ENCODE peak calls at places on chromosomes 2 and 18, in six cellular contexts. C is aorta; O is pancreas; Y is GM12865; W is A172; T is activated effector memory CD4-positive, alpha-beta T cell treated with anti-CD3 and anti-CD28 coated beads, Interleukin-2, amount 50 U/mL, for 16 hours. N is an unnamed sample.

GRCh38 chr2:179020156-179020750 is 29.7 kb downstream of the CCDC141 start:
- DNase-seq in C (no peak), O (peak), Y (peak), W (peak), T (peak), N (no peak)

GRCh38 chr2:6341730-6342129 is 524.0 kb downstream of the CMPK2 start:
- DNase-seq in C (no peak), O (no peak), Y (no peak), W (no peak), T (no peak), N (no peak)

GRCh38 chr2:119049968-119050657 is 108.1 kb downstream of the MARCO start:
- DNase-seq in C (no peak), O (no peak), Y (peak), W (peak), T (no peak), N (peak)

GRCh38 chr18:28189400-28190239 is 12.7 kb upstream of the CDH2 start:
- DNase-seq in C (no peak), O (no peak), Y (peak), W (peak), T (no peak), N (no peak)

GRCh38 chr2:202918860-202919259 is 6.8 kb downstream of the CARF start:
- DNase-seq in C (no peak), O (no peak), Y (no peak), W (no peak), T (no peak), N (no peak)

GRCh38 chr18:49016648-49017539 is 66.1 kb upstream of the SMAD7 start:
- DNase-seq in C (peak), O (peak), Y (no peak), W (peak), T (peak), N (peak)

GRCh38 chr2:240151477-240152031 is 11.1 kb upstream of the OTOS start:
- DNase-seq in C (peak), O (no peak), Y (no peak), W (no peak), T (no peak), N (no peak)

GRCh38 chr18:42854558-42854957 is 260.9 kb downstream of the RIT2 start:
- DNase-seq in C (no peak), O (no peak), Y (no peak), W (no peak), T (no peak), N (no peak)

GRCh38 chr2:215678094-215678493 is 242.2 kb upstream of the FN1 start:
- DNase-seq in C (no peak), O (no peak), Y (no peak), W (no peak), T (no peak), N (no peak)

GRCh38 chr2:204776781-204777559 is 231.7 kb downstream of the PARD3B start:
- DNase-seq in C (no peak), O (no peak), Y (no peak), W (no peak), T (no peak), N (no peak)

GRCh38 chr2:168436840-168437239 is 19.2 kb upstream of the CERS6 start:
- DNase-seq in C (no peak), O (no peak), Y (no peak), W (no peak), T (no peak), N (no peak)

GRCh38 chr2:38277245-38278119 is 99.6 kb downstream of the ATL2 start:
- DNase-seq in C (no peak), O (no peak), Y (no peak), W (no peak), T (no peak), N (peak)

GRCh38 chr2:235599596-235600338 is 105.9 kb downstream of the AGAP1 start:
- DNase-seq in C (no peak), O (no peak), Y (no peak), W (no peak), T (no peak), N (no peak)

GRCh38 chr2:236545814-236546480 is 23.7 kb upstream of the ACKR3 start:
- DNase-seq in C (no peak), O (no peak), Y (peak), W (no peak), T (no peak), N (no peak)

GRCh38 chr2:12819721-12820120 is 103.0 kb downstream of the TRIB2 start:
- DNase-seq in C (no peak), O (no peak), Y (no peak), W (peak), T (no peak), N (no peak)

GRCh38 chr2:174353004-174353403 is 18.2 kb downstream of the SP9 start:
- DNase-seq in C (no peak), O (no peak), Y (no peak), W (no peak), T (no peak), N (no peak)

GRCh38 chr2:165122521-165122920 is 81.3 kb downstream of the SCN3A start:
- DNase-seq in C (no peak), O (no peak), Y (no peak), W (no peak), T (no peak), N (no peak)

GRCh38 chr2:192016265-192016664 is 169.4 kb upstream of the CAVIN2 start:
- DNase-seq in C (no peak), O (no peak), Y (no peak), W (peak), T (no peak), N (no peak)

GRCh38 chr2:27501042-27501441 is 4.4 kb downstream of the GCKR start:
- DNase-seq in C (no peak), O (peak), Y (no peak), W (no peak), T (no peak), N (no peak)

GRCh38 chr2:24365051-24365450 is 4.7 kb upstream of the ITSN2 start:
- DNase-seq in C (peak), O (peak), Y (peak), W (peak), T (no peak), N (no peak)

GRCh38 chr2:64970495-64970894 is 18.7 kb upstream of the SLC1A4 start:
- DNase-seq in C (no peak), O (no peak), Y (no peak), W (no peak), T (no peak), N (no peak)

GRCh38 chr2:181857471-181857870 is 34.1 kb upstream of the ITPRID2 start:
- DNase-seq in C (no peak), O (no peak), Y (no peak), W (peak), T (no peak), N (no peak)

GRCh38 chr2:65576861-65577601 is 144.6 kb upstream of the SPRED2 start:
- DNase-seq in C (no peak), O (no peak), Y (no peak), W (peak), T (no peak), N (peak)

GRCh38 chr2:37232131-37232933 is 874 bp downstream of the NDUFAF7 start:
- DNase-seq in C (peak), O (no peak), Y (peak), W (peak), T (peak), N (no peak)

GRCh38 chr2:197514754-197515153 is 1.1 kb upstream of the MOB4 start:
- DNase-seq in C (no peak), O (no peak), Y (peak), W (peak), T (no peak), N (no peak)

N was measured in kidney epithelial cell.